ENCODE peak calls at places on chromosomes 3 and 15, in seven cellular contexts. One of them, this sample, is unnamed.
A peak's percentile ranks its signal among the peaks of the same experiment; 100 is the strongest.

GRCh38 chr3:116517308-116517707 is 72.0 kb upstream of the LSAMP start:
- DNase-seq in colonic mucosa: no peak
- DNase-seq in SK-N-SH: no peak
- DNase-seq in DND-41: no peak
- DNase-seq in SK-N-MC: no peak
- DNase-seq in HepG2: no peak
- DNase-seq in neural progenitor cell: peak; percentile 39
- DNase-seq in this sample: no peak

GRCh38 chr3:137202941-137203340 is 245.2 kb downstream of the IL20RB start:
- DNase-seq in colonic mucosa: no peak
- DNase-seq in DND-41: no peak
- DNase-seq in SK-N-MC: no peak
- DNase-seq in SK-N-SH: no peak
- DNase-seq in neural progenitor cell: no peak
- DNase-seq in HepG2: peak; percentile 18
- DNase-seq in this sample: no peak

GRCh38 chr15:51380999-51381806 is 39.7 kb downstream of the GLDN start:
- DNase-seq in HepG2: peak; percentile 77
- DNase-seq in DND-41: peak; percentile 29
- DNase-seq in colonic mucosa: peak; percentile 67
- DNase-seq in SK-N-SH: peak; percentile 78
- DNase-seq in neural progenitor cell: peak; percentile 87
- DNase-seq in SK-N-MC: no peak
- DNase-seq in this sample: peak; percentile 84

GRCh38 chr15:64558460-64559179 is 98.2 kb downstream of the ZNF609 start:
- DNase-seq in neural progenitor cell: no peak
- DNase-seq in SK-N-MC: no peak
- DNase-seq in SK-N-SH: no peak
- DNase-seq in DND-41: no peak
- DNase-seq in HepG2: no peak
- DNase-seq in colonic mucosa: no peak
- DNase-seq in this sample: no peak

GRCh38 chr3:2870714-2871353 is 239.3 kb downstream of the IL5RA start:
- DNase-seq in SK-N-MC: no peak
- DNase-seq in neural progenitor cell: no peak
- DNase-seq in colonic mucosa: no peak
- DNase-seq in SK-N-SH: no peak
- DNase-seq in DND-41: no peak
- DNase-seq in HepG2: no peak
- DNase-seq in this sample: no peak

GRCh38 chr3:188874576-188874975 is 297.2 kb upstream of the TPRG1 start:
- DNase-seq in neural progenitor cell: peak; percentile 53
- DNase-seq in colonic mucosa: no peak
- DNase-seq in HepG2: no peak
- DNase-seq in SK-N-SH: no peak
- DNase-seq in SK-N-MC: no peak
- DNase-seq in DND-41: no peak
- DNase-seq in this sample: no peak

GRCh38 chr15:101162701-101163483 is 89.0 kb downstream of the CHSY1 start:
- DNase-seq in SK-N-SH: no peak
- DNase-seq in colonic mucosa: no peak
- DNase-seq in SK-N-MC: no peak
- DNase-seq in DND-41: no peak
- DNase-seq in HepG2: no peak
- DNase-seq in neural progenitor cell: no peak
- DNase-seq in this sample: no peak

GRCh38 chr3:179398574-179399249 is 51.2 kb downstream of the MFN1 start:
- DNase-seq in SK-N-MC: no peak
- DNase-seq in neural progenitor cell: no peak
- DNase-seq in SK-N-SH: no peak
- DNase-seq in HepG2: no peak
- DNase-seq in DND-41: no peak
- DNase-seq in colonic mucosa: no peak
- DNase-seq in this sample: no peak

GRCh38 chr3:48194446-48195071 is 6.3 kb upstream of the CDC25A start:
- DNase-seq in SK-N-SH: peak; percentile 82
- DNase-seq in colonic mucosa: peak; percentile 78
- DNase-seq in HepG2: peak; percentile 68
- DNase-seq in DND-41: peak; percentile 54
- DNase-seq in neural progenitor cell: peak; percentile 80
- DNase-seq in SK-N-MC: peak; percentile 24
- DNase-seq in this sample: peak; percentile 95

GRCh38 chr3:42721690-42722089 is 19.1 kb upstream of the HHATL start:
- DNase-seq in colonic mucosa: no peak
- DNase-seq in HepG2: no peak
- DNase-seq in SK-N-SH: no peak
- DNase-seq in neural progenitor cell: no peak
- DNase-seq in DND-41: no peak
- DNase-seq in SK-N-MC: no peak
- DNase-seq in this sample: no peak

GRCh38 chr3:161371441-161372320 is at the start of gene SPTSSB:
- DNase-seq in SK-N-SH: peak; percentile 84
- DNase-seq in SK-N-MC: no peak
- DNase-seq in neural progenitor cell: peak; percentile 83
- DNase-seq in HepG2: peak; percentile 42
- DNase-seq in DND-41: no peak
- DNase-seq in colonic mucosa: peak; percentile 43
- DNase-seq in this sample: peak; percentile 95

GRCh38 chr15:33009603-33010002 is 184.9 kb downstream of the FMN1 start:
- DNase-seq in colonic mucosa: no peak
- DNase-seq in HepG2: no peak
- DNase-seq in neural progenitor cell: no peak
- DNase-seq in SK-N-MC: no peak
- DNase-seq in SK-N-SH: no peak
- DNase-seq in DND-41: no peak
- DNase-seq in this sample: no peak

GRCh38 chr15:33008284-33009011 is 186.1 kb downstream of the FMN1 start:
- DNase-seq in SK-N-MC: no peak
- DNase-seq in colonic mucosa: no peak
- DNase-seq in SK-N-SH: no peak
- DNase-seq in neural progenitor cell: no peak
- DNase-seq in HepG2: no peak
- DNase-seq in DND-41: no peak
- DNase-seq in this sample: no peak

GRCh38 chr15:33005582-33005981 is 188.9 kb downstream of the FMN1 start:
- DNase-seq in SK-N-SH: no peak
- DNase-seq in HepG2: no peak
- DNase-seq in neural progenitor cell: peak; percentile 34
- DNase-seq in SK-N-MC: no peak
- DNase-seq in colonic mucosa: no peak
- DNase-seq in DND-41: no peak
- DNase-seq in this sample: no peak

GRCh38 chr15:33009026-33009425 is 185.5 kb downstream of the FMN1 start:
- DNase-seq in colonic mucosa: no peak
- DNase-seq in SK-N-MC: no peak
- DNase-seq in DND-41: no peak
- DNase-seq in neural progenitor cell: no peak
- DNase-seq in SK-N-SH: no peak
- DNase-seq in HepG2: no peak
- DNase-seq in this sample: no peak

GRCh38 chr15:33007295-33007855 is 187.1 kb downstream of the FMN1 start:
- DNase-seq in SK-N-SH: no peak
- DNase-seq in colonic mucosa: no peak
- DNase-seq in DND-41: no peak
- DNase-seq in SK-N-MC: no peak
- DNase-seq in neural progenitor cell: peak; percentile 59
- DNase-seq in HepG2: no peak
- DNase-seq in this sample: peak; percentile 62
- H3K4me3 ChIP-seq in SK-N-SH: no peak overlapping the region
- H3K4me3 ChIP-seq in colonic mucosa: no peak overlapping the region
- H3K4me3 ChIP-seq in DND-41: no peak overlapping the region
- H3K4me3 ChIP-seq in SK-N-MC: no peak overlapping the region
- H3K4me3 ChIP-seq in neural progenitor cell: no peak overlapping the region
- H3K4me3 ChIP-seq in HepG2: no peak overlapping the region
- H3K4me3 ChIP-seq in this sample: no peak overlapping the region

GRCh38 chr3:26550413-26550812 is 72.2 kb upstream of the LRRC3B start:
- DNase-seq in HepG2: no peak
- DNase-seq in DND-41: no peak
- DNase-seq in colonic mucosa: no peak
- DNase-seq in neural progenitor cell: no peak
- DNase-seq in SK-N-MC: no peak
- DNase-seq in SK-N-SH: no peak
- DNase-seq in this sample: no peak
- H3K9ac ChIP-seq in HepG2: no peak overlapping the region
- H3K9ac ChIP-seq in DND-41: no peak overlapping the region
- H3K9ac ChIP-seq in colonic mucosa: no peak overlapping the region
- H3K9ac ChIP-seq in neural progenitor cell: no peak overlapping the region
- H3K9ac ChIP-seq in SK-N-MC: no peak overlapping the region
- H3K9ac ChIP-seq in SK-N-SH: no peak overlapping the region
- H3K9ac ChIP-seq in this sample: no peak overlapping the region

GRCh38 chr3:67650084-67650483 is 4.3 kb downstream of the SUCLG2 start:
- DNase-seq in DND-41: no peak
- DNase-seq in colonic mucosa: peak; percentile 53
- DNase-seq in neural progenitor cell: peak; percentile 22
- DNase-seq in HepG2: peak; percentile 88
- DNase-seq in SK-N-MC: no peak
- DNase-seq in SK-N-SH: no peak
- DNase-seq in this sample: no peak
- H3K4me3 ChIP-seq in DND-41: no peak overlapping the region
- H3K4me3 ChIP-seq in colonic mucosa: no peak overlapping the region
- H3K4me3 ChIP-seq in neural progenitor cell: no peak overlapping the region
- H3K4me3 ChIP-seq in HepG2: no peak overlapping the region
- H3K4me3 ChIP-seq in SK-N-MC: no peak overlapping the region
- H3K4me3 ChIP-seq in SK-N-SH: no peak overlapping the region
- H3K4me3 ChIP-seq in this sample: no peak overlapping the region

GRCh38 chr15:74391604-74392401 is 24.4 kb upstream of the CYP11A1 start:
- DNase-seq in DND-41: no peak
- DNase-seq in SK-N-MC: no peak
- DNase-seq in HepG2: no peak
- DNase-seq in colonic mucosa: no peak
- DNase-seq in SK-N-SH: no peak
- DNase-seq in neural progenitor cell: no peak
- DNase-seq in this sample: no peak

GRCh38 chr15:74393423-74393822 is 26.0 kb upstream of the CYP11A1 start:
- DNase-seq in DND-41: no peak
- DNase-seq in SK-N-SH: no peak
- DNase-seq in colonic mucosa: no peak
- DNase-seq in SK-N-MC: no peak
- DNase-seq in neural progenitor cell: no peak
- DNase-seq in HepG2: no peak
- DNase-seq in this sample: no peak

GRCh38 chr15:74392902-74393301 is 25.5 kb upstream of the CYP11A1 start:
- DNase-seq in SK-N-MC: no peak
- DNase-seq in SK-N-SH: no peak
- DNase-seq in HepG2: no peak
- DNase-seq in neural progenitor cell: no peak
- DNase-seq in DND-41: no peak
- DNase-seq in colonic mucosa: no peak
- DNase-seq in this sample: no peak

GRCh38 chr15:74390552-74391288 is 23.3 kb upstream of the CYP11A1 start:
- DNase-seq in DND-41: no peak
- DNase-seq in SK-N-MC: no peak
- DNase-seq in HepG2: no peak
- DNase-seq in neural progenitor cell: no peak
- DNase-seq in SK-N-SH: no peak
- DNase-seq in colonic mucosa: no peak
- DNase-seq in this sample: no peak

DNA sequence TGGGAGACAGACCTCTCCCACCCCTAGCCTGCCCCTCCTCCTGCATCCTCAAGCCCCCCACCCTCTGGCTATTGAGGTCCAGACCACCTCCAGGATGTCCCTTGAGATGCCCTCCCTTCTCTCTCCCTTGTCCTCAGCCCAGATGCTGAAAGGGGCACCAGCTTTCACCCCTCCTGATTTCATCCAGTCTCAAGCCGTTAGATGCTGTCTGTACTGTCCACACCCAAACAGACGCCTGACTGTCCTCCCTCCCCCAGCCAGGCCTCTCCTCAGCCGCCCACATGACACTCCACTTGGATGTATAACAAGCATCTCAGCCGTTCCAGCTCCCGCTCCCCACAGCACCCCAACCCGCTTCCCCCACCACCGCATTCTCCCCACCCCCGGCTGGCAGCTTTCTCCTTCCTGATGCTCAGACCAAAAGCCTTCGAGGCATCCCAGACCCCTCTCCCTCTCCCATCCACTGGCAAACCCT is 25.0 kb upstream of the CYP11A1 start:
- DNase-seq in neural progenitor cell: no peak
- DNase-seq in SK-N-SH: peak; percentile 61
- DNase-seq in SK-N-MC: no peak
- DNase-seq in DND-41: no peak
- DNase-seq in colonic mucosa: no peak
- DNase-seq in HepG2: no peak
- DNase-seq in this sample: no peak
- H3K9ac ChIP-seq in neural progenitor cell: no peak overlapping the region
- H3K9ac ChIP-seq in SK-N-SH: no peak overlapping the region
- H3K9ac ChIP-seq in SK-N-MC: no peak overlapping the region
- H3K9ac ChIP-seq in DND-41: no peak overlapping the region
- H3K9ac ChIP-seq in colonic mucosa: no peak overlapping the region
- H3K9ac ChIP-seq in HepG2: no peak overlapping the region
- H3K9ac ChIP-seq in this sample: no peak overlapping the region

GRCh38 chr15:98958076-98958475 is 49.5 kb downstream of the PGPEP1L start:
- DNase-seq in SK-N-SH: no peak
- DNase-seq in DND-41: no peak
- DNase-seq in SK-N-MC: no peak
- DNase-seq in neural progenitor cell: no peak
- DNase-seq in HepG2: no peak
- DNase-seq in colonic mucosa: no peak
- DNase-seq in this sample: no peak
- H3K4me3 ChIP-seq in SK-N-SH: no peak overlapping the region
- H3K4me3 ChIP-seq in DND-41: no peak overlapping the region
- H3K4me3 ChIP-seq in SK-N-MC: no peak overlapping the region
- H3K4me3 ChIP-seq in neural progenitor cell: no peak overlapping the region
- H3K4me3 ChIP-seq in HepG2: no peak overlapping the region
- H3K4me3 ChIP-seq in colonic mucosa: no peak overlapping the region
- H3K4me3 ChIP-seq in this sample: no peak overlapping the region

GRCh38 chr15:95303659-95304058 is 1026.8 kb upstream of the NR2F2 start:
- DNase-seq in SK-N-MC: no peak
- DNase-seq in DND-41: no peak
- DNase-seq in SK-N-SH: no peak
- DNase-seq in colonic mucosa: no peak
- DNase-seq in neural progenitor cell: no peak
- DNase-seq in HepG2: no peak
- DNase-seq in this sample: no peak
- H3K9ac ChIP-seq in SK-N-MC: no peak overlapping the region
- H3K9ac ChIP-seq in DND-41: no peak overlapping the region
- H3K9ac ChIP-seq in SK-N-SH: no peak overlapping the region
- H3K9ac ChIP-seq in colonic mucosa: no peak overlapping the region
- H3K9ac ChIP-seq in neural progenitor cell: no peak overlapping the region
- H3K9ac ChIP-seq in HepG2: no peak overlapping the region
- H3K9ac ChIP-seq in this sample: no peak overlapping the region

DNA sequence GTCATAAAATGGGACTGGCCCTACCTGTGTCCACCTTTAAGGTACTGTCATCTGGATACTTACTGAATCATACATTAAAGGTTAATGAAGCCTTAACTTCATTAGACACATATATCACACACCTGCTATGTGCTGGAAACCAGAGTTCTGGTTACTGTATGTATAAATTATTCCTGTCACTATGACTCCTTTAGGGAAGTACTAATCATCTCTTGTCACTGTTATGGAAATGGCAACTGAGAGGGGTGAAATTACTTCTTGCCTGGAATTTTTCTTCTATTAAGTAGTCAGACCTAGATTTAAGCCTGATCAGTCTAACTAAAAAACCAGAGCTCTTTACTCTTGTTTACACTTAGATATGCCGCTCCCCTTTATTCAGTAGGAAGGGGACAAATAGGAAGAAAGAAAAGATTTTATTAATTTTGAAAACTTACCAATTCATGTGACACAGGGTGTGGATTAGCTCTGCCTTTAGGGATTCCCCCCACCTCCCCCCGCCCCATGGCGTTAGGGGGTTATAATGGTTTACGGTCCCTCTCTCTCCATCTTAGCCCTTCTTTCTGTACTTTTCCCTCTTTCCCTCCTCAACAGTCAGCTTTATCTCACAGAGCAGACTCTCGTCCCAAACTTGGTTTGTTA is 152.6 kb downstream of the KLHL25 start:
- DNase-seq in SK-N-SH: no peak
- DNase-seq in HepG2: no peak
- DNase-seq in colonic mucosa: no peak
- DNase-seq in SK-N-MC: no peak
- DNase-seq in DND-41: no peak
- DNase-seq in neural progenitor cell: no peak
- DNase-seq in this sample: no peak
- H3K4me3 ChIP-seq in SK-N-SH: no peak overlapping the region
- H3K4me3 ChIP-seq in HepG2: no peak overlapping the region
- H3K4me3 ChIP-seq in colonic mucosa: no peak overlapping the region
- H3K4me3 ChIP-seq in SK-N-MC: no peak overlapping the region
- H3K4me3 ChIP-seq in DND-41: no peak overlapping the region
- H3K4me3 ChIP-seq in neural progenitor cell: no peak overlapping the region
- H3K4me3 ChIP-seq in this sample: no peak overlapping the region

This sample was measured in endodermal cell.